ENCODE peak calls at places on chromosomes 4 and X, in five cellular contexts. P is T47D; S is osteocyte; C is lower leg skin; X is activated CD4-positive, alpha-beta T cell treated with anti-CD3 and anti-CD28 coated beads, Interleukin-2, amount 10 ng/mL, durations not matched to agents 24 days and 14 days. Y is an unnamed sample.

GRCh38 chrX:24148535-24149345 is 789 bp upstream of the ZFX start:
- DNase-seq in P (no peak), S (no peak), C (peak), X (no peak), Y (no peak)

GRCh38 chrX:20471483-20471882 is 204.8 kb upstream of the RPS6KA3 start:
- DNase-seq in P (no peak), S (no peak), C (no peak), X (no peak), Y (no peak)

GRCh38 chr4:168830777-168831512 is 179.1 kb downstream of the CBR4 start:
- DNase-seq in P (no peak), S (no peak), C (no peak), X (no peak), Y (no peak)

GRCh38 chr4:140675599-140676231 is 80.5 kb downstream of the TBC1D9 start:
- DNase-seq in P (no peak), S (no peak), C (no peak), X (no peak), Y (no peak)

GRCh38 chr4:8050180-8050554 is 108.4 kb downstream of the ABLIM2 start:
- DNase-seq in P (no peak), S (no peak), C (no peak), X (no peak), Y (no peak)

GRCh38 chr4:48483006-48483776 is at the start of gene SLC10A4:
- DNase-seq in P (no peak), S (no peak), C (no peak), X (peak), Y (no peak)

GRCh38 chrX:116881961-116882360 is 419.2 kb upstream of the CT83 start:
- DNase-seq in P (no peak), S (no peak), C (no peak), X (no peak), Y (no peak)

GRCh38 chr4:73944061-73944875 is 37.6 kb downstream of the PF4 start:
- DNase-seq in P (no peak), S (no peak), C (no peak), X (no peak), Y (no peak)

GRCh38 chrX:150044556-150044955 is 106.3 kb upstream of the EOLA2 start:
- DNase-seq in P (no peak), S (no peak), C (no peak), X (no peak), Y (no peak)

GRCh38 chr4:100421356-100421978 is 96.4 kb downstream of the EMCN start:
- DNase-seq in P (no peak), S (no peak), C (no peak), X (no peak), Y (no peak)

GRCh38 chr4:74098628-74098995 is 383 bp downstream of the CXCL2 start:
- DNase-seq in P (no peak), S (no peak), C (no peak), X (no peak), Y (no peak)